ENCODE peak calls at places on chromosomes 12 and 14, in nine cellular contexts. P is kidney epithelial cell, E is fibroblast of the aortic adventitia, G is GM10248, O is activated B cell treated with CpG ODN at 0.5 μM for 24 hours, N is NB4, R is pancreas, L is stomach, D is WTC11. V is an unnamed sample.

GRCh38 chr12:55009171-55009570 is 10.6 kb upstream of the NEUROD4 start:
- DNase-seq in P (no peak), E (no peak), G (no peak), O (no peak), N (no peak), R (no peak), L (no peak), D (no peak), V (no peak)

GRCh38 chr14:61184117-61184516 is 97.0 kb downstream of the TMEM30B start:
- DNase-seq in P (peak; percentile 70), E (peak; percentile 89), G (no peak), O (no peak), N (no peak), R (no peak), L (no peak), D (no peak), V (no peak)

GRCh38 chr12:113310489-113310888 is 24.4 kb downstream of the SLC8B1 start:
- DNase-seq in P (no peak), E (no peak), G (no peak), O (no peak), N (peak; percentile 69), R (no peak), L (no peak), D (no peak), V (no peak)

GRCh38 chr12:12734561-12735071 is 17.4 kb downstream of the CDKN1B start:
- DNase-seq in P (no peak), E (peak; percentile 39), G (no peak), O (no peak), N (no peak), R (peak; percentile 67), L (no peak), D (no peak), V (no peak)

GRCh38 chr14:25121342-25122129 is 71.6 kb upstream of the STXBP6 start:
- DNase-seq in P (peak; percentile 21), E (peak; percentile 93), G (no peak), O (no peak), N (no peak), R (no peak), L (no peak), D (no peak), V (no peak)

GRCh38 chr14:93804654-93805053 is 16.4 kb upstream of the PRIMA1 start:
- DNase-seq in P (no peak), E (no peak), G (no peak), O (no peak), N (no peak), R (no peak), L (no peak), D (peak; percentile 78), V (no peak)

GRCh38 chr14:52907949-52908348 is 42.9 kb downstream of the FERMT2 start:
- DNase-seq in P (no peak), E (no peak), G (no peak), O (no peak), N (no peak), R (no peak), L (no peak), D (no peak), V (no peak)

GRCh38 chr12:70660620-70661219 is 23.5 kb upstream of the PTPRB start:
- DNase-seq in P (peak; percentile 93), E (peak; percentile 91), G (no peak), O (no peak), N (no peak), R (no peak), L (no peak), D (no peak), V (no peak)

GRCh38 chr12:57744194-57744776 is 554 bp upstream of the TSPAN31 start:
- DNase-seq in P (no peak), E (peak; percentile 90), G (peak; percentile 73), O (peak; percentile 71), N (no peak), R (peak; percentile 71), L (peak; percentile 73), D (peak; percentile 59), V (peak; percentile 86)

GRCh38 chr14:91484186-91484585 is 25.9 kb downstream of the PPP4R3A start:
- DNase-seq in P (no peak), E (no peak), G (no peak), O (no peak), N (no peak), R (no peak), L (no peak), D (no peak), V (no peak)

GRCh38 chr12:106187155-106187789 is 48.5 kb upstream of the NUAK1 start:
- DNase-seq in P (no peak), E (no peak), G (no peak), O (no peak), N (no peak), R (no peak), L (no peak), D (no peak), V (no peak)

GRCh38 chr12:28443337-28443736 is 253.1 kb downstream of the CCDC91 start:
- DNase-seq in P (no peak), E (no peak), G (no peak), O (no peak), N (no peak), R (no peak), L (no peak), D (no peak), V (no peak)

GRCh38 chr14:91063119-91063518 is 2.7 kb upstream of the RPS6KA5 start:
- DNase-seq in P (no peak), E (no peak), G (peak; percentile 34), O (no peak), N (peak; percentile 89), R (no peak), L (no peak), D (no peak), V (no peak)

GRCh38 chr12:125287155-125287847 is 222.1 kb downstream of the AACS start:
- DNase-seq in P (no peak), E (no peak), G (no peak), O (no peak), N (no peak), R (no peak), L (no peak), D (no peak), V (no peak)

GRCh38 chr12:59149995-59150642 is 229.8 kb upstream of the LRIG3 start:
- DNase-seq in P (peak; percentile 32), E (peak; percentile 88), G (peak; percentile 31), O (no peak), N (peak; percentile 78), R (peak; percentile 15), L (no peak), D (no peak), V (no peak)

GRCh38 chr12:10171954-10172353 is at the start of gene OLR1:
- DNase-seq in P (no peak), E (no peak), G (no peak), O (no peak), N (no peak), R (no peak), L (no peak), D (no peak), V (no peak)

GRCh38 chr14:102508410-102508773 is 1.2 kb downstream of the ANKRD9 start:
- DNase-seq in P (no peak), E (no peak), G (no peak), O (no peak), N (no peak), R (peak; percentile 41), L (peak; percentile 80), D (no peak), V (peak; percentile 32)

GRCh38 chr12:122523280-122523679 is 3.5 kb downstream of the RSRC2 start:
- DNase-seq in P (no peak), E (peak; percentile 68), G (no peak), O (no peak), N (peak; percentile 82), R (no peak), L (no peak), D (no peak), V (no peak)

GRCh38 chr14:29529418-29529817 is 398.2 kb downstream of the PRKD1 start:
- DNase-seq in P (no peak), E (peak; percentile 16), G (no peak), O (no peak), N (peak; percentile 10), R (no peak), L (no peak), D (no peak), V (no peak)
- TF ChIP-seq CTCF in P (peak; percentile 39), E (peak; percentile 56), G (no peak), O (no peak), N (peak; percentile 34), R (no peak), L (no peak), D (peak; percentile 34), V (peak; percentile 27)

GRCh38 chr12:89020689-89021088 is 331.6 kb downstream of the DUSP6 start:
- DNase-seq in P (no peak), E (no peak), G (no peak), O (no peak), N (no peak), R (no peak), L (no peak), D (no peak), V (no peak)

GRCh38 chr12:89029961-89030360 is 322.3 kb downstream of the DUSP6 start:
- DNase-seq in P (no peak), E (peak; percentile 28), G (no peak), O (no peak), N (no peak), R (no peak), L (no peak), D (no peak), V (no peak)

GRCh38 chr12:89019439-89020120 is 332.7 kb downstream of the DUSP6 start:
- DNase-seq in P (peak; percentile 48), E (peak; percentile 90), G (peak; percentile 52), O (peak; percentile 25), N (peak; percentile 91), R (peak; percentile 70), L (peak; percentile 84), D (peak; percentile 82), V (peak; percentile 64)

GRCh38 chr12:89020121-89020480 is 332.2 kb downstream of the DUSP6 start:
- DNase-seq in P (no peak), E (no peak), G (no peak), O (no peak), N (no peak), R (no peak), L (no peak), D (no peak), V (no peak)

DNA sequence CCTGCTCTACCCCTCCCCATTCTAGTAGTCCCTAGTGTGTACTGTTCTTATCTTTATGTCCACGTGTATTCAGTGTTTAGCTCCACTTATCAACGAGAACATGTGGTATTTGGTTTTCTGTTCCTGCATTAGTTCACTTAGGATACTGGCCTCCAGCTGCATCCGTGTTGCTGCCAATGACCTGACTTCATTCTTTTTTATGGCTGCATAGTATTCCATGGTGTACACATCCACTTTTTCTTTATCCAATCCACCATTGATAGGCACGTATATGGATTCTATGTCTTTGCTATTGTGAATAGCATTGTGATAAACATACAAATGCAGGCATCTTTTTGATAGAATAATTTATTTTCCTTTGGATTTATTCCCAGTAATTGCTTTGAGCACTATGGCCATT is 327.7 kb downstream of the DUSP6 start:
- DNase-seq in P (no peak), E (no peak), G (no peak), O (no peak), N (no peak), R (no peak), L (no peak), D (no peak), V (no peak)
- TF ChIP-seq CTCF in P (no peak), E (no peak), G (no peak), O (no peak), N (no peak), R (no peak), L (no peak), D (no peak), V (no peak)

GRCh38 chr12:38544357-38545066 is 227.9 kb downstream of the ALG10B start:
- DNase-seq in P (no peak), E (no peak), G (no peak), O (no peak), N (peak; percentile 6), R (no peak), L (no peak), D (peak; percentile 62), V (no peak)
- TF ChIP-seq CTCF in P (no peak), E (no peak), G (no peak), O (no peak), N (peak; percentile 49), R (no peak), L (no peak), D (no peak), V (no peak)

GRCh38 chr14:21093769-21094681 is 4.4 kb downstream of the ZNF219 start:
- DNase-seq in P (no peak), E (no peak), G (no peak), O (no peak), N (no peak), R (no peak), L (no peak), D (peak; percentile 78), V (no peak)
- TF ChIP-seq CTCF in P (peak; percentile 58), E (peak; percentile 40), G (no peak), O (no peak), N (no peak), R (no peak), L (no peak), D (peak; percentile 38), V (no peak)